ENCODE peak calls at places on chromosomes 7 and 10, in ten cellular contexts. P, M, L, A, D, G, J, E, Q and N are unnamed samples.

GRCh38 chr7:46633816-46634215 is 712.7 kb upstream of the IGFBP3 start:
- DNase-seq in P (no peak), M (no peak), L (no peak), A (no peak), D (no peak), G (no peak), J (no peak), E (no peak), Q (no peak), N (no peak)

GRCh38 chr7:99098824-99099498 is 44.9 kb downstream of the SMURF1 start:
- DNase-seq in P (no peak), M (peak; percentile 45), L (no peak), A (peak; percentile 57), D (no peak), G (no peak), J (no peak), E (no peak), Q (no peak), N (no peak)

GRCh38 chr10:74104480-74104879 is 46.1 kb downstream of the AP3M1 start:
- DNase-seq in P (no peak), M (no peak), L (no peak), A (no peak), D (no peak), G (no peak), J (no peak), E (no peak), Q (no peak), N (no peak)

GRCh38 chr10:33006342-33006887 is 48.4 kb upstream of the ITGB1 start:
- DNase-seq in P (no peak), M (no peak), L (no peak), A (no peak), D (no peak), G (no peak), J (no peak), E (no peak), Q (no peak), N (no peak)

GRCh38 chr10:79070611-79071534 is 2.1 kb downstream of the ZMIZ1 start:
- DNase-seq in P (peak; percentile 77), M (peak; percentile 76), L (no peak), A (peak; percentile 78), D (peak; percentile 94), G (no peak), J (peak; percentile 96), E (no peak), Q (peak; percentile 19), N (peak; percentile 36)

GRCh38 chr7:99514050-99514449 is 9.6 kb downstream of the ZKSCAN5 start:
- DNase-seq in P (no peak), M (peak; percentile 66), L (no peak), A (peak; percentile 66), D (no peak), G (no peak), J (no peak), E (no peak), Q (no peak), N (no peak)

GRCh38 chr7:128767475-128768110 is 8.0 kb downstream of the OPN1SW start:
- DNase-seq in P (no peak), M (no peak), L (no peak), A (no peak), D (no peak), G (no peak), J (no peak), E (no peak), Q (no peak), N (no peak)

GRCh38 chr10:82826132-82826531 is 951.1 kb downstream of the NRG3 start:
- DNase-seq in P (peak; percentile 25), M (no peak), L (no peak), A (peak; percentile 93), D (no peak), G (no peak), J (no peak), E (no peak), Q (no peak), N (peak; percentile 78)

GRCh38 chr7:151465169-151465568 is 25.2 kb upstream of the CRYGN start:
- DNase-seq in P (no peak), M (no peak), L (no peak), A (no peak), D (no peak), G (no peak), J (no peak), E (no peak), Q (no peak), N (no peak)

GRCh38 chr10:59397971-59398370 is 35.6 kb upstream of the FAM13C start:
- DNase-seq in P (no peak), M (no peak), L (no peak), A (no peak), D (no peak), G (no peak), J (no peak), E (no peak), Q (no peak), N (no peak)

GRCh38 chr10:70130878-70131559 is 1.6 kb downstream of the AIFM2 start:
- DNase-seq in P (peak; percentile 61), M (peak; percentile 66), L (no peak), A (peak; percentile 67), D (no peak), G (no peak), J (no peak), E (no peak), Q (no peak), N (no peak)

GRCh38 chr10:99711129-99711719 is 20.7 kb downstream of the COX15 start:
- DNase-seq in P (no peak), M (peak; percentile 71), L (peak; percentile 33), A (peak; percentile 81), D (peak; percentile 35), G (no peak), J (no peak), E (no peak), Q (no peak), N (no peak)

GRCh38 chr7:134627109-134627774 is 19.4 kb upstream of the BPGM start:
- DNase-seq in P (no peak), M (no peak), L (no peak), A (no peak), D (no peak), G (no peak), J (no peak), E (no peak), Q (no peak), N (no peak)

GRCh38 chr10:127320176-127320575 is 123.8 kb upstream of the INSYN2A start:
- DNase-seq in P (no peak), M (no peak), L (no peak), A (no peak), D (no peak), G (no peak), J (no peak), E (no peak), Q (no peak), N (no peak)